ENCODE peak calls at places on chromosomes 12 and 14, in six cellular contexts. Q is sigmoid colon, U is SK-N-MC, S is HCT116, I is vagina, T is suprapubic skin. E is an unnamed sample.

GRCh38 chr12:50637870-50638481 is 125.9 kb upstream of the ATF1 start:
- DNase-seq in S (no peak), Q (no peak), T (no peak), I (no peak), U (no peak), E (no peak)

GRCh38 chr12:25386823-25387134 is 136.1 kb upstream of the KRAS start:
- DNase-seq in U (no peak), S (no peak), Q (peak), I (no peak), T (peak), E (no peak)

GRCh38 chr12:95218852-95219171 is 1.2 kb downstream of the VEZT start:
- DNase-seq in T (no peak), Q (no peak), S (no peak), U (no peak), I (no peak), E (peak)

GRCh38 chr14:56004807-56005579 is 113.2 kb upstream of the PELI2 start:
- DNase-seq in U (no peak), S (no peak), Q (no peak), T (no peak), I (no peak), E (peak)

GRCh38 chr12:99984271-99985128 is at the start of gene ANKS1B:
- DNase-seq in T (peak), Q (peak), S (no peak), U (no peak), I (no peak), E (peak)

GRCh38 chr12:72133497-72134055 is 138.6 kb upstream of the TRHDE start:
- DNase-seq in S (no peak), Q (no peak), I (no peak), U (no peak), T (no peak), E (no peak)

GRCh38 chr12:108425238-108425795 is 86.2 kb upstream of the CMKLR1 start:
- DNase-seq in U (no peak), Q (no peak), S (no peak), T (no peak), I (no peak), E (no peak)

GRCh38 chr12:90683871-90684270 is 271.1 kb downstream of the CCER1 start:
- DNase-seq in U (no peak), Q (no peak), I (no peak), T (no peak), S (no peak), E (no peak)

GRCh38 chr14:65650843-65651242 is 238.3 kb downstream of the FUT8 start:
- DNase-seq in T (no peak), Q (no peak), U (no peak), S (no peak), I (no peak), E (no peak)

GRCh38 chr12:122921917-122922316 is 26.0 kb upstream of the VPS37B start:
- DNase-seq in I (no peak), U (no peak), Q (no peak), S (no peak), T (no peak), E (no peak)

GRCh38 chr12:6370994-6371754 is 4.2 kb downstream of the SCNN1A start:
- DNase-seq in U (no peak), S (peak), I (peak), T (no peak), Q (peak), E (peak)

GRCh38 chr12:42372154-42372791 is 46.3 kb downstream of the PPHLN1 start:
- DNase-seq in S (peak), U (peak), T (no peak), I (no peak), Q (no peak), E (no peak)

GRCh38 chr12:131835616-131836171 is 7.5 kb downstream of the MMP17 start:
- DNase-seq in I (no peak), T (peak), Q (no peak), S (no peak), U (no peak), E (no peak)

GRCh38 chr12:21942377-21942703 is 1.1 kb upstream of the ABCC9 start:
- DNase-seq in Q (no peak), T (no peak), S (no peak), I (no peak), U (no peak), E (no peak)

GRCh38 chr12:121467638-121468403 is 67.9 kb downstream of the RNF34 start:
- DNase-seq in S (no peak), Q (peak), I (no peak), T (peak), U (no peak), E (no peak)

GRCh38 chr12:6104027-6104426 is 20.4 kb downstream of the VWF start:
- DNase-seq in T (no peak), U (no peak), I (no peak), S (no peak), Q (no peak), E (no peak)

GRCh38 chr14:55073856-55074255 is 22.4 kb downstream of the MAPK1IP1L start:
- DNase-seq in T (no peak), U (no peak), S (no peak), Q (no peak), I (no peak), E (no peak)

GRCh38 chr14:84435820-84436326 is 1094.1 kb upstream of the FLRT2 start:
- DNase-seq in Q (no peak), S (no peak), T (no peak), I (no peak), U (no peak), E (no peak)
- TF ChIP-seq POLR2AphosphoS5 in Q (no peak), S (no peak), T (no peak), I (no peak), U (no peak), E (no peak)

DNA sequence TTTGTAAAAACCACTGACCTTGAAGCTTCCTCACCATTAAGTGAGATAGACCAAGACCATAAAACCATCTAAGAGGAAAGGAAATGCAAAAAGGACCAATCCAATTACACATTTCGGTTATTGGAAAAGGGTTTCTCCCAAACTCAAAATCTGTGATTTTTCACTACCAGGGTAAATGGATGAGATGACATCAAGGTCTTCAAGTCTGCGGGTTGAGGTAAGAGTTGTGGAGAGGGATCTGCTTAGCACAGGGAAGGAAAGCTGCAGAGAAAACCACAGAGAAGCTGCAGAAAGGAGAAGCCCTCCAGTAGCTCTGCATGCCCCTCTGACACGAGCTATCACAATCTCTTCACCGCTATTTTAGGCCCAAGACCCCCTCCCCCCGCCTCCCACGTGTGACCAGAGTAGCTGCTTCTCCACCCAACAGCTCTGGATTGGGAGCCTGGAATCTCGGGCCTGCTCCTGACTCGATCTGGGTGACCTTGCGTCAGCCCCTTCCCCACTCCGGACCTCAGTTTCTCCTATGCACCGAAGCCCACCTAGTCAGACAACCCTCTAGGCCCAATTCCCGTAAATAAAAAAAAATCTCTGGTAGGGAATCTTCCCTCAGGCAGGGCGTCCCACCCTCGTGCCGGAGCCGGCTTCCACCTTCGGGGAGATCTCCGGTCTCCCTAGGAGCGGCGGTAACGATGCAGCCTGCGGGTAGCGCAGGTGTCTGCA is 695 bp downstream of the NAA25 start:
- DNase-seq in I (no peak), Q (no peak), S (no peak), U (no peak), T (no peak), E (no peak)
- TF ChIP-seq POLR2AphosphoS5 in I (no peak), Q (no peak), S (no peak), U (no peak), T (no peak), E (no peak)

GRCh38 chr14:38238332-38238731 is 17.6 kb downstream of the CLEC14A start:
- DNase-seq in U (no peak), Q (no peak), I (no peak), T (no peak), S (no peak), E (no peak)

GRCh38 chr14:38238881-38239280 is 17.0 kb downstream of the CLEC14A start:
- DNase-seq in T (no peak), S (no peak), U (no peak), I (no peak), Q (no peak), E (no peak)

GRCh38 chr14:38248629-38249028 is 7.3 kb downstream of the CLEC14A start:
- DNase-seq in U (no peak), I (no peak), Q (no peak), T (no peak), S (no peak), E (no peak)

GRCh38 chr14:38243696-38244250 is 12.1 kb downstream of the CLEC14A start:
- DNase-seq in T (no peak), U (no peak), I (no peak), Q (no peak), S (no peak), E (no peak)
- TF ChIP-seq POLR2AphosphoS5 in T (no peak), U (no peak), I (no peak), Q (no peak), S (no peak), E (no peak)

GRCh38 chr14:59280961-59281360 is 92.5 kb downstream of the DAAM1 start:
- DNase-seq in I (no peak), Q (no peak), U (no peak), S (no peak), T (no peak), E (no peak)

GRCh38 chr14:59276235-59276634 is 87.8 kb downstream of the DAAM1 start:
- DNase-seq in Q (no peak), S (no peak), U (no peak), T (no peak), I (no peak), E (no peak)

GRCh38 chr14:59275668-59276067 is 87.2 kb downstream of the DAAM1 start:
- DNase-seq in T (no peak), I (no peak), U (no peak), Q (no peak), S (peak), E (no peak)

GRCh38 chr14:59277659-59278058 is 89.2 kb downstream of the DAAM1 start:
- DNase-seq in U (no peak), S (no peak), Q (no peak), I (no peak), T (no peak), E (no peak)

DNA sequence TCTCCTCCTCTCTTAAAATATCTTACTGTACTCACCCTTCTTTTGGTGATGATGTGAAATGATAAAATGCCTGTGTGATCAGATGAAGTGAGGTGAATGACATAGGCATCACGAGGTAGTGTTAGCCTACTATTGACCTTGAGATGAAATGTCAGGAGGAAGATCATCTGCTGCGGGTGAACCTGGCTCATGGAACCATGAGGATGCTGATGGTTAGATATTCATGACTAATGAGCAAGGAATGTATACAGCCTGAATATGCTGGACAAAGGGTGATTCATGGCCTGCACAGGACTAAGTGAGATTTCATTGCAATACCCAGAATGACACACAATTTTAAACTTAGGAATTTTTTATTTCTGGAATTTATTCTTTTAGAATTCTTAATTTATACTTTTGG is 89.6 kb downstream of the DAAM1 start:
- DNase-seq in Q (no peak), U (no peak), I (no peak), T (no peak), S (peak), E (no peak)
- TF ChIP-seq POLR2AphosphoS5 in Q (no peak), U (no peak), I (no peak), T (no peak), S (no peak), E (no peak)

GRCh38 chr12:69360348-69360672 is 767 bp downstream of the YEATS4 start:
- DNase-seq in Q (no peak), S (no peak), I (no peak), U (no peak), T (no peak), E (no peak)
- TF ChIP-seq POLR2AphosphoS5 in Q (no peak), S (no peak), I (no peak), U (no peak), T (no peak), E (no peak)

GRCh38 chr12:1977109-1977508 is 27.1 kb downstream of the DCP1B start:
- DNase-seq in U (no peak), T (no peak), I (no peak), Q (no peak), S (no peak), E (no peak)

GRCh38 chr12:1977588-1977987 is 26.7 kb downstream of the DCP1B start:
- DNase-seq in Q (no peak), S (no peak), T (no peak), U (no peak), I (no peak), E (no peak)

GRCh38 chr12:1980282-1980681 is 24.0 kb downstream of the DCP1B start:
- DNase-seq in T (no peak), S (no peak), Q (no peak), I (no peak), U (no peak), E (no peak)

GRCh38 chr12:1974812-1975211 is 29.4 kb downstream of the DCP1B start:
- DNase-seq in Q (no peak), T (no peak), U (no peak), S (no peak), I (no peak), E (no peak)

GRCh38 chr12:1978078-1978477 is 26.2 kb downstream of the DCP1B start:
- DNase-seq in I (no peak), S (no peak), T (no peak), Q (no peak), U (no peak), E (no peak)
- TF ChIP-seq POLR2AphosphoS5 in I (no peak), S (no peak), T (no peak), Q (peak), U (no peak), E (no peak)

E was measured in upper lobe of left lung.